ENCODE peak calls at places on chromosomes 1 and 21, in nine cellular contexts. M, J, K, B, O, V, W, D and T are unnamed samples.
A peak's percentile ranks its signal among the peaks of the same experiment; 100 is the strongest.

GRCh38 chr21:26835027-26835713 is 10.0 kb downstream of the ADAMTS1 start:
- DNase-seq in W (no peak), V (no peak), O (no peak), J (no peak), K (no peak), M (peak; percentile 82), B (no peak), D (peak; percentile 85), T (no peak)

GRCh38 chr1:98472878-98473277 is 188.6 kb upstream of the SNX7 start:
- DNase-seq in O (no peak), V (no peak), B (no peak), D (no peak), M (no peak), K (no peak), W (no peak), J (no peak), T (no peak)

GRCh38 chr21:29787011-29787909 is 152.5 kb downstream of the GRIK1 start:
- DNase-seq in W (no peak), B (no peak), O (no peak), K (no peak), D (no peak), V (no peak), J (no peak), M (no peak), T (no peak)

GRCh38 chr1:193827516-193827915 is 641.1 kb upstream of the B3GALT2 start:
- DNase-seq in J (no peak), K (no peak), D (no peak), B (no peak), O (no peak), V (no peak), M (no peak), W (no peak), T (no peak)

GRCh38 chr1:20705356-20705755 is 12.5 kb downstream of the KIF17 start:
- DNase-seq in O (no peak), K (no peak), M (no peak), V (no peak), D (no peak), B (no peak), W (no peak), J (no peak), T (no peak)

GRCh38 chr1:171310661-171311087 is 3.3 kb upstream of the FMO4 start:
- DNase-seq in V (no peak), O (no peak), J (no peak), M (peak; percentile 40), W (no peak), D (no peak), K (no peak), B (no peak), T (no peak)

GRCh38 chr1:17516303-17517214 is 22.9 kb upstream of the ARHGEF10L start:
- DNase-seq in W (no peak), V (peak; percentile 93), B (no peak), K (no peak), O (no peak), M (no peak), D (no peak), J (peak; percentile 86), T (no peak)

GRCh38 chr1:211328866-211329265 is 2.2 kb downstream of the TRAF5 start:
- DNase-seq in D (no peak), J (no peak), V (no peak), K (no peak), W (no peak), M (no peak), B (peak; percentile 21), O (no peak), T (no peak)

GRCh38 chr1:186420923-186421322 is 40.0 kb downstream of the PDC start:
- DNase-seq in M (no peak), V (no peak), W (no peak), J (no peak), O (no peak), K (no peak), D (peak; percentile 27), B (no peak), T (no peak)

GRCh38 chr1:209630383-209631219 is 21.6 kb downstream of the LAMB3 start:
- DNase-seq in M (no peak), B (no peak), V (no peak), J (no peak), O (no peak), D (no peak), K (peak; percentile 34), W (no peak), T (no peak)

GRCh38 chr1:169538998-169539871 is 47.0 kb downstream of the F5 start:
- DNase-seq in M (peak; percentile 92), B (no peak), W (no peak), D (peak; percentile 83), V (no peak), K (no peak), O (no peak), J (no peak), T (no peak)

GRCh38 chr1:153389394-153389793 is 1.5 kb downstream of the S100A8 start:
- DNase-seq in B (no peak), V (no peak), O (no peak), J (no peak), M (no peak), D (no peak), W (no peak), K (no peak), T (no peak)

GRCh38 chr1:175221548-175222175 is 29.1 kb upstream of the KIAA0040 start:
- DNase-seq in W (no peak), J (no peak), D (no peak), O (no peak), K (peak; percentile 63), B (peak; percentile 61), V (no peak), M (peak; percentile 20), T (peak; percentile 30)

GRCh38 chr1:176878750-176879536 is 285.6 kb downstream of the ASTN1 start:
- DNase-seq in B (no peak), V (no peak), J (no peak), D (no peak), W (no peak), K (peak; percentile 59), O (no peak), M (no peak), T (no peak)

GRCh38 chr1:174968750-174969244 is 30.9 kb upstream of the CACYBP start:
- DNase-seq in V (no peak), B (no peak), O (no peak), K (no peak), J (no peak), D (peak; percentile 57), M (peak; percentile 77), W (no peak), T (no peak)

GRCh38 chr1:165073402-165074007 is 283.0 kb downstream of the LMX1A start:
- DNase-seq in D (peak; percentile 56), O (no peak), M (peak; percentile 72), J (no peak), V (no peak), B (no peak), K (no peak), W (no peak), T (no peak)
- TF ChIP-seq CTCF in D (peak; percentile 80), O (peak; percentile 94), M (peak; percentile 70), J (peak; percentile 76), V (peak; percentile 74), B (peak; percentile 54), K (peak; percentile 55), W (peak; percentile 37), T (peak; percentile 58)

GRCh38 chr1:27135920-27136551 is 18.9 kb downstream of the SLC9A1 start:
- DNase-seq in M (no peak), O (no peak), D (peak; percentile 42), B (no peak), W (no peak), J (no peak), V (no peak), K (peak; percentile 43), T (no peak)

GRCh38 chr1:27132624-27133023 is 22.3 kb downstream of the SLC9A1 start:
- DNase-seq in D (no peak), J (peak; percentile 48), W (no peak), K (no peak), B (no peak), V (no peak), O (no peak), M (no peak), T (no peak)

GRCh38 chr1:27130798-27131197 is 24.1 kb downstream of the SLC9A1 start:
- DNase-seq in J (no peak), M (no peak), V (no peak), W (no peak), O (no peak), K (no peak), D (no peak), B (no peak), T (no peak)

GRCh38 chr1:27133990-27134389 is 20.9 kb downstream of the SLC9A1 start:
- DNase-seq in K (no peak), B (no peak), O (no peak), V (no peak), J (no peak), W (no peak), M (peak; percentile 21), D (no peak), T (no peak)

GRCh38 chr1:27133158-27133557 is 21.8 kb downstream of the SLC9A1 start:
- DNase-seq in J (no peak), V (no peak), D (no peak), O (no peak), W (no peak), K (no peak), M (no peak), B (no peak), T (no peak)
- TF ChIP-seq CTCF in J (no peak), V (no peak), D (no peak), O (no peak), W (no peak), K (no peak), M (no peak), B (no peak), T (no peak)

GRCh38 chr1:234324668-234325225 is 48.5 kb upstream of the COA6 start:
- DNase-seq in W (no peak), O (no peak), J (no peak), B (no peak), K (no peak), V (no peak), M (no peak), D (no peak), T (no peak)

GRCh38 chr1:234327577-234328164 is 45.6 kb upstream of the COA6 start:
- DNase-seq in W (no peak), B (no peak), V (no peak), K (no peak), M (no peak), D (no peak), J (no peak), O (no peak), T (no peak)

GRCh38 chr1:234325878-234326492 is 47.3 kb upstream of the COA6 start:
- DNase-seq in D (no peak), W (no peak), M (no peak), O (no peak), K (no peak), J (no peak), V (no peak), B (no peak), T (no peak)

GRCh38 chr1:234322979-234323378 is 50.3 kb upstream of the COA6 start:
- DNase-seq in V (no peak), M (peak; percentile 56), B (no peak), O (no peak), J (peak; percentile 37), W (no peak), D (peak; percentile 17), K (peak; percentile 91), T (peak; percentile 79)

GRCh38 chr1:234326493-234327366 is 46.5 kb upstream of the COA6 start:
- DNase-seq in W (no peak), J (peak; percentile 55), V (peak; percentile 57), K (peak; percentile 79), B (peak; percentile 69), O (no peak), D (peak; percentile 43), M (peak; percentile 71), T (peak; percentile 74)
- TF ChIP-seq CTCF in W (peak; percentile 48), J (peak; percentile 77), V (peak; percentile 81), K (peak; percentile 65), B (peak; percentile 62), O (peak; percentile 87), D (peak; percentile 72), M (peak; percentile 79), T (peak; percentile 74)

GRCh38 chr1:242523968-242524570 is 428 bp downstream of the PLD5 start:
- DNase-seq in K (peak; percentile 84), W (no peak), O (peak; percentile 74), D (no peak), B (peak; percentile 72), V (no peak), J (no peak), M (peak; percentile 19), T (peak; percentile 73)
- TF ChIP-seq CTCF in K (no peak), W (no peak), O (no peak), D (no peak), B (no peak), V (no peak), J (no peak), M (no peak), T (no peak)